ENCODE peak calls at places on chromosomes 3 and 15, in four cellular contexts. L is aorta, M is RWPE2, B is GM23248. G is an unnamed sample. For H3K36me3, the result is how much of the 10 kb centered on the place peaks cover.

GRCh38 chr3:187066228-187066995 is 72.9 kb downstream of the RPL39L start:
- DNase-seq in L (no peak), M (no peak), B (peak), G (no peak)

GRCh38 chr15:74735305-74735704 is 10.0 kb upstream of the CYP1A1 start:
- DNase-seq in L (no peak), M (no peak), B (no peak), G (no peak)

GRCh38 chr15:60585743-60586708 is 107.1 kb upstream of the ICE2 start:
- DNase-seq in L (no peak), M (no peak), B (peak), G (no peak)

GRCh38 chr3:52245322-52246263 is at the start of gene PPM1M:
- DNase-seq in L (peak), M (peak), B (peak), G (peak)

GRCh38 chr15:33131880-33132279 is 62.6 kb downstream of the FMN1 start:
- DNase-seq in L (no peak), M (no peak), B (no peak), G (no peak)

GRCh38 chr3:195883801-195884200 is 24.6 kb downstream of the TNK2 start:
- DNase-seq in L (no peak), M (no peak), B (no peak), G (no peak)

GRCh38 chr15:99055555-99056134 is 48.1 kb upstream of the PGPEP1L start:
- DNase-seq in L (no peak), M (no peak), B (no peak), G (no peak)

GRCh38 chr15:99009741-99010370 is 2.3 kb upstream of the PGPEP1L start:
- DNase-seq in L (no peak), M (no peak), B (no peak), G (no peak)

GRCh38 chr3:115518100-115518852 is 105.0 kb upstream of the GAP43 start:
- DNase-seq in L (peak), M (peak), B (peak), G (peak)

GRCh38 chr3:136070334-136070733 is 104.8 kb downstream of the PPP2R3A start:
- DNase-seq in L (no peak), M (no peak), B (peak), G (no peak)

GRCh38 chr15:38576261-38576660 is 11.6 kb upstream of the RASGRP1 start:
- DNase-seq in L (no peak), M (no peak), B (no peak), G (no peak)

GRCh38 chr3:160661660-160662059 is 15.3 kb upstream of the ARL14 start:
- DNase-seq in L (no peak), M (no peak), B (no peak), G (no peak)

GRCh38 chr3:41508063-41508696 is 308.9 kb downstream of the CTNNB1 start:
- DNase-seq in L (no peak), M (peak), B (peak), G (no peak)

GRCh38 chr3:185342458-185343169 is 20.3 kb upstream of the MAP3K13 start:
- DNase-seq in L (no peak), M (no peak), B (no peak), G (no peak)

GRCh38 chr15:99537344-99537743 is 28.4 kb upstream of the MEF2A start:
- DNase-seq in L (no peak), M (no peak), B (peak), G (peak)

GRCh38 chr3:70120360-70120966 is 120.9 kb downstream of the SAMMSON start:
- DNase-seq in L (peak), M (no peak), B (peak), G (peak)

GRCh38 chr3:99758502-99759177 is 59.0 kb upstream of the CMSS1 start:
- DNase-seq in L (no peak), M (no peak), B (no peak), G (no peak)

GRCh38 chr15:99986297-99987118 is 253.3 kb upstream of the LYSMD4 start:
- DNase-seq in L (no peak), M (no peak), B (no peak), G (no peak)

GRCh38 chr3:67653425-67654098 is 850 bp downstream of the SUCLG2 start:
- DNase-seq in L (no peak), M (no peak), B (peak), G (no peak)

GRCh38 chr15:42576776-42577175 is 1.4 kb downstream of the STARD9 start:
- DNase-seq in L (no peak), M (no peak), B (no peak), G (no peak)

GRCh38 chr15:56249080-56249479 is 5.4 kb upstream of the RFX7 start:
- DNase-seq in L (no peak), M (no peak), B (peak), G (no peak)

GRCh38 chr15:28989239-28989830 is 103.6 kb downstream of the APBA2 start:
- DNase-seq in L (no peak), M (no peak), B (no peak), G (no peak)

GRCh38 chr3:129352650-129353588 is 74.2 kb downstream of the HMCES start:
- DNase-seq in L (no peak), M (no peak), B (no peak), G (peak)

GRCh38 chr3:126415661-126416591 is 21.2 kb downstream of the CFAP100 start:
- DNase-seq in L (peak), M (peak), B (no peak), G (no peak)

GRCh38 chr3:70277304-70277703 is 35.1 kb downstream of the MDFIC2 start:
- DNase-seq in L (no peak), M (no peak), B (no peak), G (no peak)

GRCh38 chr15:74384566-74385441 is 17.4 kb upstream of the CYP11A1 start:
- DNase-seq in L (peak), M (peak), B (peak), G (no peak)

GRCh38 chr3:64455351-64455750 is 230.1 kb upstream of the PRICKLE2 start:
- DNase-seq in L (no peak), M (no peak), B (no peak), G (no peak)

GRCh38 chr15:70923311-70924080 is 30.9 kb downstream of the LRRC49 start:
- DNase-seq in L (no peak), M (no peak), B (no peak), G (no peak)

GRCh38 chr3:16824085-16824696 is 60.6 kb upstream of the PLCL2 start:
- DNase-seq in L (no peak), M (no peak), B (no peak), G (no peak)

GRCh38 chr3:192223815-192224214 is 503.5 kb downstream of the FGF12 start:
- DNase-seq in L (no peak), M (no peak), B (no peak), G (no peak)

GRCh38 chr15:74854453-74854852 is 11.5 kb upstream of the ULK3 start:
- DNase-seq in L (no peak), M (no peak), B (no peak), G (no peak)

GRCh38 chr15:71716990-71717389 is 93.4 kb upstream of the NR2E3 start:
- DNase-seq in L (no peak), M (no peak), B (peak), G (no peak)

GRCh38 chr15:75177360-75178071 is 24.2 kb upstream of the C15orf39 start:
- DNase-seq in L (no peak), M (peak), B (peak), G (no peak)

GRCh38 chr15:72227720-72228119 is 3.3 kb downstream of the PKM start:
- DNase-seq in L (no peak), M (no peak), B (peak), G (no peak)

GRCh38 chr15:101637549-101638318 is 14.4 kb downstream of the TM2D3 start:
- DNase-seq in L (no peak), M (no peak), B (peak), G (no peak)

GRCh38 chr3:55547086-55547666 is 60.1 kb upstream of the WNT5A start:
- DNase-seq in L (no peak), M (no peak), B (no peak), G (no peak)

GRCh38 chr3:61912158-61912557 is 350.8 kb downstream of the PTPRG start:
- DNase-seq in L (no peak), M (no peak), B (no peak), G (no peak)

GRCh38 chr3:180870008-180870733 is 42.3 kb upstream of the FXR1 start:
- DNase-seq in L (peak), M (no peak), B (peak), G (peak)

GRCh38 chr3:36937492-36937891 is 7.4 kb downstream of the TRANK1 start:
- DNase-seq in L (no peak), M (no peak), B (no peak), G (no peak)

GRCh38 chr15:72203507-72203837 is 5.9 kb upstream of the GRAMD2A start:
- DNase-seq in L (peak), M (peak), B (peak), G (peak)

GRCh38 chr3:11562277-11562881 is 81.3 kb downstream of the VGLL4 start:
- DNase-seq in L (no peak), M (peak), B (no peak), G (no peak)
- H3K36me3 ChIP-seq in L (under half), M (under half), B (under half), G (half or more)

DNA sequence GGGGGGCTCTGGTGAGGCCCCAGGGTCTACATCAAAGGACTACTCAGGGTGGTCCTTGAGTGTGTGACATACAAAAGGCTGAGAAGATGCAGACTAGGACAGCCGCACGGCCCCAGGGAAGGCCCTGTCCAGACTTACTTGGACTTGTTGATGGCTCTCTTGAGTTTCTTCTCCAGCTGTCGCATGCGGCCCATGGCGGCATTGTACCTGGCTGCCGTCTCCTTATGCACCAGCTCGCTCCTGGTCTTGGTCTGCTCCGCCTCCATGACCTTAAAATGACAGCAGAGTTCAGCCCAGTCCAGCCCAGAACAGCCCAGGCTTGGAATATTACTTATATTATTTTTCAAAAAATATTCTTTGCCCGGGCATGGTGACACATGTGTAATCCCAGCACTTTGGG is 56.0 kb downstream of the CAPN7 start:
- DNase-seq in L (no peak), M (no peak), B (no peak), G (no peak)
- H3K36me3 ChIP-seq in L (under half), M (under half), B (under half), G (under half)

GRCh38 chr15:41055706-41056105 is 60.4 kb downstream of the INO80 start:
- DNase-seq in L (no peak), M (no peak), B (no peak), G (no peak)
- H3K36me3 ChIP-seq in L (under half), M (half or more), B (half or more), G (under half)

DNA sequence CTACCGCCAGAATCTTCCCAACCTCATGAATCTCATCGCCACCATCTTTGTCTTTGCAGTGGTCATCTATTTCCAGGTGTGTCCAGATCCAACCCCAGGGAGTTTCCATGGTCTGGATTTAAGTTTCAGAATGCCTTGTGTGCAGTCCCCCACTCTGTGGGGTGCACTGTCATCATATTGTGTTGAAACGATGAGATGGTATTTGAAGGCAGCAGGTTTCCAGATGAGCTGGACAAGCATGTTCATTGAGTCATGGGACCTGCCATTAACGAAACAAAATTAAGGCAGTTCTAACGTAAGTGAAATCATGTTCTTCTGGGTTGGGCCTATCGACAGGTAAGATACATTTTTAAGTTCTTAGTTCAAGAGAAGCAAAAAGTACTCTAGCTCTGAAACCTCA is 12.7 kb downstream of the SEC61A1 start:
- DNase-seq in L (no peak), M (no peak), B (no peak), G (no peak)
- H3K36me3 ChIP-seq in L (under half), M (half or more), B (half or more), G (half or more)

DNA sequence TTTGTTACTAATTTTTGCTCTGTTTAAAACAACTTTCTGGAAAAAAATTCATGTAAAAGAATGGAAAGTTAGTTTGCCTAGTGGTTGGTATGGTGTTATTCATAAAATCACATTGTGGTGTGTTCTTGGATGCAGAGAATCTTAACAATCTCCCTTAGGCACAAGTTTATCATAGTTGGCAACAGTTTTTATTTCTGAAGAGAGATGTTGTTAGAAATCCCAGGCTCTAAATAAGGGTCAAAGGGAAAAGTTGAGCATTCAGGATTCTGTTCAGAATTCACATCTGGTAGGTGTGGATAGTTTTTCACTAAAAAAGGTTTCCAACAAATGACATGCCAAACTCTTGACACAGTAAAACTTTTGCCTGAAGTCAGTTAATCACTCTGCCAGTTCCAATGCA is 6.4 kb downstream of the DUT start:
- DNase-seq in L (no peak), M (no peak), B (no peak), G (no peak)
- H3K36me3 ChIP-seq in L (under half), M (half or more), B (under half), G (under half)

G was measured in heart right ventricle.